ENCODE peak calls at places on chromosomes 1 and 21, in four cellular contexts. One of them, this sample, is unnamed.

GRCh38 chr1:159817276-159818041 is 9.2 kb upstream of the SLAMF8 start:
- DNase-seq in RWPE1: peak
- DNase-seq in activated T-cell treated with anti-CD3 and anti-CD28 coated beads for 24 hours: no peak
- DNase-seq in esophagus muscularis mucosa: no peak
- DNase-seq in this sample: no peak

GRCh38 chr1:92951141-92951582 is 10.1 kb downstream of the DIPK1A start:
- DNase-seq in esophagus muscularis mucosa: no peak
- DNase-seq in RWPE1: no peak
- DNase-seq in activated T-cell treated with anti-CD3 and anti-CD28 coated beads for 24 hours: no peak
- DNase-seq in this sample: peak

GRCh38 chr1:60835649-60836048 is 246.7 kb upstream of the NFIA start:
- DNase-seq in esophagus muscularis mucosa: no peak
- DNase-seq in activated T-cell treated with anti-CD3 and anti-CD28 coated beads for 24 hours: no peak
- DNase-seq in RWPE1: peak
- DNase-seq in this sample: no peak

GRCh38 chr1:23202263-23202749 is 15.0 kb downstream of the HTR1D start:
- DNase-seq in esophagus muscularis mucosa: no peak
- DNase-seq in RWPE1: no peak
- DNase-seq in activated T-cell treated with anti-CD3 and anti-CD28 coated beads for 24 hours: no peak
- DNase-seq in this sample: peak

GRCh38 chr1:115796897-115797296 is 28.4 kb upstream of the CASQ2 start:
- DNase-seq in activated T-cell treated with anti-CD3 and anti-CD28 coated beads for 24 hours: no peak
- DNase-seq in esophagus muscularis mucosa: no peak
- DNase-seq in RWPE1: no peak
- DNase-seq in this sample: no peak

GRCh38 chr21:37660709-37661108 is 255.5 kb downstream of the KCNJ6 start:
- DNase-seq in activated T-cell treated with anti-CD3 and anti-CD28 coated beads for 24 hours: no peak
- DNase-seq in esophagus muscularis mucosa: no peak
- DNase-seq in RWPE1: no peak
- DNase-seq in this sample: no peak

GRCh38 chr1:110286564-110286963 is 52.6 kb upstream of the RBM15 start:
- DNase-seq in activated T-cell treated with anti-CD3 and anti-CD28 coated beads for 24 hours: no peak
- DNase-seq in esophagus muscularis mucosa: no peak
- DNase-seq in RWPE1: no peak
- DNase-seq in this sample: peak

GRCh38 chr1:109975718-109976117 is 8.8 kb upstream of the AHCYL1 start:
- DNase-seq in esophagus muscularis mucosa: no peak
- DNase-seq in activated T-cell treated with anti-CD3 and anti-CD28 coated beads for 24 hours: no peak
- DNase-seq in RWPE1: peak
- DNase-seq in this sample: peak

GRCh38 chr1:65232402-65233122 is 76.8 kb upstream of the DNAJC6 start:
- DNase-seq in activated T-cell treated with anti-CD3 and anti-CD28 coated beads for 24 hours: no peak
- DNase-seq in esophagus muscularis mucosa: peak
- DNase-seq in RWPE1: no peak
- DNase-seq in this sample: no peak

GRCh38 chr1:25629836-25630235 is 13.2 kb downstream of the MAN1C1 start:
- DNase-seq in activated T-cell treated with anti-CD3 and anti-CD28 coated beads for 24 hours: no peak
- DNase-seq in RWPE1: no peak
- DNase-seq in esophagus muscularis mucosa: no peak
- DNase-seq in this sample: peak

GRCh38 chr1:247471445-247472016 is 13.6 kb upstream of the OR2B11 start:
- DNase-seq in RWPE1: no peak
- DNase-seq in esophagus muscularis mucosa: peak
- DNase-seq in activated T-cell treated with anti-CD3 and anti-CD28 coated beads for 24 hours: no peak
- DNase-seq in this sample: no peak

GRCh38 chr1:51616490-51616889 is 402 bp upstream of the OSBPL9 start:
- DNase-seq in esophagus muscularis mucosa: no peak
- DNase-seq in RWPE1: no peak
- DNase-seq in activated T-cell treated with anti-CD3 and anti-CD28 coated beads for 24 hours: no peak
- DNase-seq in this sample: no peak

GRCh38 chr21:42684109-42684916 is 30.9 kb downstream of the PDE9A start:
- DNase-seq in esophagus muscularis mucosa: no peak
- DNase-seq in activated T-cell treated with anti-CD3 and anti-CD28 coated beads for 24 hours: peak
- DNase-seq in RWPE1: peak
- DNase-seq in this sample: no peak

GRCh38 chr1:23227806-23228205 is 10.5 kb upstream of the HTR1D start:
- DNase-seq in activated T-cell treated with anti-CD3 and anti-CD28 coated beads for 24 hours: no peak
- DNase-seq in RWPE1: no peak
- DNase-seq in esophagus muscularis mucosa: no peak
- DNase-seq in this sample: no peak

GRCh38 chr1:236568285-236568894 is 35.9 kb downstream of the HEATR1 start:
- DNase-seq in RWPE1: no peak
- DNase-seq in esophagus muscularis mucosa: no peak
- DNase-seq in activated T-cell treated with anti-CD3 and anti-CD28 coated beads for 24 hours: no peak
- DNase-seq in this sample: peak

GRCh38 chr1:29557066-29557465 is 320.7 kb downstream of the PTPRU start:
- DNase-seq in activated T-cell treated with anti-CD3 and anti-CD28 coated beads for 24 hours: no peak
- DNase-seq in esophagus muscularis mucosa: no peak
- DNase-seq in RWPE1: no peak
- DNase-seq in this sample: no peak

GRCh38 chr21:44349847-44350772 is 3.3 kb upstream of the TRPM2 start:
- DNase-seq in activated T-cell treated with anti-CD3 and anti-CD28 coated beads for 24 hours: no peak
- DNase-seq in RWPE1: no peak
- DNase-seq in esophagus muscularis mucosa: no peak
- DNase-seq in this sample: no peak

GRCh38 chr1:164188507-164188906 is 370.5 kb upstream of the PBX1 start:
- DNase-seq in activated T-cell treated with anti-CD3 and anti-CD28 coated beads for 24 hours: no peak
- DNase-seq in RWPE1: no peak
- DNase-seq in esophagus muscularis mucosa: no peak
- DNase-seq in this sample: no peak

This sample was measured in choroid plexus epithelial cell.